ENCODE peak calls at places on chromosomes 1 and 21, in nine cellular contexts. U, X, K, M, T, F, A, N and B are unnamed samples.

GRCh38 chr1:210233216-210233494 is 559 bp downstream of the SERTAD4 start:
- DNase-seq in U (no peak), X (no peak), K (no peak), M (peak; percentile 31), T (no peak), F (no peak), A (no peak), N (no peak), B (no peak)

GRCh38 chr21:42843021-42843420 is 36.3 kb downstream of the WDR4 start:
- DNase-seq in U (no peak), X (no peak), K (no peak), M (no peak), T (no peak), F (no peak), A (no peak), N (no peak), B (no peak)

GRCh38 chr1:184160942-184161698 is 109.6 kb downstream of the TSEN15 start:
- DNase-seq in U (no peak), X (no peak), K (no peak), M (no peak), T (peak; percentile 29), F (no peak), A (no peak), N (peak; percentile 83), B (no peak)

GRCh38 chr1:59730302-59730701 is 84.4 kb upstream of the HOOK1 start:
- DNase-seq in U (no peak), X (no peak), K (no peak), M (peak; percentile 28), T (no peak), F (peak; percentile 56), A (no peak), N (peak; percentile 60), B (no peak)

GRCh38 chr1:152013664-152014237 is 20.1 kb upstream of the S100A10 start:
- DNase-seq in U (peak; percentile 92), X (no peak), K (no peak), M (peak; percentile 76), T (no peak), F (no peak), A (no peak), N (peak; percentile 62), B (no peak)

GRCh38 chr1:20873311-20873710 is 86.2 kb upstream of the HP1BP3 start:
- DNase-seq in U (no peak), X (no peak), K (no peak), M (no peak), T (no peak), F (no peak), A (no peak), N (no peak), B (no peak)

GRCh38 chr21:20971296-20971921 is 26.8 kb upstream of the NCAM2 start:
- DNase-seq in U (peak; percentile 73), X (peak; percentile 18), K (no peak), M (peak; percentile 62), T (no peak), F (peak; percentile 3), A (no peak), N (peak; percentile 69), B (no peak)

GRCh38 chr1:14190508-14190907 is 408.0 kb upstream of the KAZN start:
- DNase-seq in U (peak; percentile 60), X (no peak), K (no peak), M (peak; percentile 69), T (no peak), F (no peak), A (no peak), N (no peak), B (no peak)

GRCh38 chr1:196660912-196661311 is 9.1 kb downstream of the CFH start:
- DNase-seq in U (no peak), X (no peak), K (no peak), M (peak; percentile 47), T (no peak), F (no peak), A (no peak), N (peak; percentile 64), B (no peak)

GRCh38 chr1:58779837-58780585 is 3.8 kb downstream of the JUN start:
- DNase-seq in U (peak; percentile 64), X (peak; percentile 31), K (peak; percentile 48), M (peak; percentile 53), T (peak; percentile 33), F (no peak), A (no peak), N (peak; percentile 85), B (no peak)

GRCh38 chr1:44170281-44170823 is 28.9 kb upstream of the KLF18 start:
- DNase-seq in U (no peak), X (no peak), K (no peak), M (peak; percentile 14), T (no peak), F (no peak), A (no peak), N (peak; percentile 51), B (no peak)

GRCh38 chr1:8858888-8859706 is 19.4 kb downstream of the ENO1 start:
- DNase-seq in U (peak; percentile 75), X (no peak), K (peak; percentile 54), M (peak; percentile 66), T (peak; percentile 41), F (peak; percentile 44), A (no peak), N (peak; percentile 76), B (no peak)

GRCh38 chr1:119808491-119808890 is 2.8 kb downstream of the REG4 start:
- DNase-seq in U (no peak), X (no peak), K (no peak), M (peak; percentile 48), T (no peak), F (no peak), A (no peak), N (no peak), B (no peak)
- TF ChIP-seq CTCF in U (no peak), X (no peak), K (no peak), M (no peak), T (no peak), F (no peak), A (no peak), N (no peak), B (no peak)

GRCh38 chr1:1921459-1921862 is 2.4 kb upstream of the TMEM52 start:
- DNase-seq in U (no peak), X (peak; percentile 13), K (no peak), M (no peak), T (no peak), F (no peak), A (no peak), N (no peak), B (no peak)

GRCh38 chr1:1921901-1922753 is 3.0 kb upstream of the TMEM52 start:
- DNase-seq in U (no peak), X (no peak), K (no peak), M (no peak), T (no peak), F (no peak), A (no peak), N (no peak), B (no peak)

GRCh38 chr1:1919304-1920056 is 401 bp upstream of the TMEM52 start:
- DNase-seq in U (peak; percentile 100), X (peak; percentile 98), K (peak; percentile 98), M (peak; percentile 100), T (peak; percentile 96), F (peak; percentile 83), A (peak; percentile 98), N (peak; percentile 98), B (peak; percentile 99)

GRCh38 chr1:1920057-1920607 is 1.1 kb upstream of the TMEM52 start:
- DNase-seq in U (no peak), X (no peak), K (no peak), M (no peak), T (no peak), F (no peak), A (no peak), N (no peak), B (no peak)

DNA sequence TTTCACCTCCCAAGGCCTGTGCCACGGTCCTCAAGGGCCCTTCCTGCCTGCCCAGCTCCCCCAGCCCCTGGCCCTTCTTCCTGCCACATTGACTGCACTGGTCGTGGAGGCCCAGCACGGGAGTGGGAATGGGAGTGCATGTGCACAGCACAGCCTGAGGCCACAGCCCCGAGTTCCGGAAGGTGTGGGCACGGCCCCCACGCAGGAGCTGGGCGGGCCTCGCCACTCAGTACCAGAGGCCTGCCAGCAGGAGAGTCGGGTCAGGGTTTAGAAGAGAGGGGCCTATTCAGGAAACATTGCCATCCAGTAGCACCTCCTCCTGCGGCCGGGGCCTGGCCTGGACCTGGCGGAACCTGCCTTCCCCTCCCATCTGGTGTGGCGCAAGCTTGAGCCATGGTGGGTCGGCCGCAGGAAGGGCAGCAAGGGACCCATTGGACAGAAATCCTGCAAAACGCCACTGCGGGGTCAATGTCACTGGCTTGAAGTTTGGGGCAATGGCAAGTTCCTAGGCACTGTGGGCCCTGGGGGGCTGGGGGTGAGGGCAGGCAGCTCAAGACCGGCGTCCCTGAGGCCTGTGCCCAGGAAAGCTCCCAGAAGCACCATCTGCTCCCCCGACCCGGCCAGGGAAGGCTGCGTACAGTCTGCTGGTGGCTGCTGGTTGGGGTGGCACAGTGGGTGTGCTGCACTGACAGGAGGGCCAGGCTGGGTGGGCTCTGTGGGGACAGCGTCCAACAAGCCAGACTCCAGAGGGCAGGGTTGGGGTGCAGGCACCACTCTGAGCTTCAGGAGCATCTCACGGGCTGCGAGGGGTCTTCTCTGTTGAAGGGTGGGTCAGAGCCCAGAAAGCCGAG is 1.8 kb upstream of the TMEM52 start:
- DNase-seq in U (peak; percentile 52), X (peak; percentile 15), K (no peak), M (no peak), T (no peak), F (no peak), A (no peak), N (no peak), B (no peak)
- TF ChIP-seq CTCF in U (no peak), X (no peak), K (no peak), M (no peak), T (no peak), F (no peak), A (no peak), N (no peak), B (no peak)

GRCh38 chr21:38175321-38175720 is 81.5 kb upstream of the KCNJ15 start:
- DNase-seq in U (no peak), X (no peak), K (no peak), M (no peak), T (no peak), F (no peak), A (no peak), N (peak; percentile 16), B (no peak)

GRCh38 chr21:38170283-38170682 is 86.5 kb upstream of the KCNJ15 start:
- DNase-seq in U (peak; percentile 84), X (no peak), K (peak; percentile 25), M (peak; percentile 66), T (peak; percentile 29), F (no peak), A (no peak), N (peak; percentile 45), B (no peak)

GRCh38 chr21:38167345-38167744 is 89.4 kb upstream of the KCNJ15 start:
- DNase-seq in U (no peak), X (no peak), K (no peak), M (no peak), T (no peak), F (no peak), A (no peak), N (no peak), B (no peak)

GRCh38 chr21:38170705-38171682 is 85.8 kb upstream of the KCNJ15 start:
- DNase-seq in U (no peak), X (no peak), K (no peak), M (peak; percentile 16), T (no peak), F (no peak), A (no peak), N (peak; percentile 14), B (no peak)

GRCh38 chr21:38171723-38172344 is 85.0 kb upstream of the KCNJ15 start:
- DNase-seq in U (peak; percentile 91), X (no peak), K (no peak), M (peak; percentile 55), T (no peak), F (peak; percentile 69), A (no peak), N (peak; percentile 57), B (no peak)
- TF ChIP-seq CTCF in U (peak; percentile 43), X (no peak), K (no peak), M (peak; percentile 45), T (no peak), F (peak; percentile 29), A (no peak), N (peak; percentile 23), B (no peak)

GRCh38 chr1:154710091-154710490 is 102.1 kb upstream of the ADAR start:
- DNase-seq in U (no peak), X (no peak), K (no peak), M (no peak), T (no peak), F (no peak), A (no peak), N (no peak), B (no peak)
- TF ChIP-seq CTCF in U (no peak), X (no peak), K (no peak), M (no peak), T (no peak), F (no peak), A (no peak), N (no peak), B (no peak)